ENCODE peak calls at places on chromosome 4, in six cellular contexts. A is IMR-90, E is H9, K is mesenchymal stem cell, N is neuronal stem cell, T is trophoblast cell. V is an unnamed sample.

GRCh38 chr4:10461091-10461849 is 4.0 kb upstream of the ZNF518B start:
- DNase-seq in A (peak), E (peak), K (peak), N (peak), T (peak), V (peak)

GRCh38 chr4:791201-791865 is 34.6 kb downstream of the CPLX1 start:
- DNase-seq in A (no peak), E (no peak), K (no peak), N (no peak), T (no peak), V (no peak)

GRCh38 chr4:166675411-166675810 is 558.9 kb downstream of the SPOCK3 start:
- DNase-seq in A (no peak), E (no peak), K (peak), N (no peak), T (no peak), V (no peak)

GRCh38 chr4:139665690-139666529 is at the start of gene MGST2:
- DNase-seq in A (peak), E (peak), K (peak), N (peak), T (peak), V (no peak)

GRCh38 chr4:123350191-123350544 is 46.4 kb upstream of the SPRY1 start:
- DNase-seq in A (no peak), E (peak), K (no peak), N (no peak), T (no peak), V (peak)

GRCh38 chr4:138866314-138866713 is 149.3 kb upstream of the NOCT start:
- DNase-seq in A (no peak), E (no peak), K (no peak), N (no peak), T (no peak), V (no peak)

GRCh38 chr4:151117371-151117962 is 18.0 kb downstream of the RPS3A start:
- DNase-seq in A (peak), E (peak), K (peak), N (peak), T (peak), V (no peak)

GRCh38 chr4:141575884-141576283 is 60.5 kb upstream of the IL15 start:
- DNase-seq in A (no peak), E (no peak), K (no peak), N (no peak), T (no peak), V (no peak)

GRCh38 chr4:176622251-176622968 is 170.3 kb downstream of the VEGFC start:
- DNase-seq in A (peak), E (no peak), K (peak), N (no peak), T (no peak), V (no peak)

GRCh38 chr4:2116687-2117400 is 57.7 kb downstream of the NAT8L start:
- DNase-seq in A (no peak), E (no peak), K (no peak), N (no peak), T (no peak), V (no peak)

GRCh38 chr4:17094209-17094608 is 195.8 kb upstream of the LDB2 start:
- DNase-seq in A (no peak), E (no peak), K (peak), N (no peak), T (no peak), V (no peak)

GRCh38 chr4:177281544-177281943 is 28.1 kb upstream of the NEIL3 start:
- DNase-seq in A (peak), E (no peak), K (peak), N (no peak), T (no peak), V (no peak)

GRCh38 chr4:52037730-52038108 is 380 bp downstream of the SGCB start:
- DNase-seq in A (peak), E (peak), K (peak), N (no peak), T (no peak), V (peak)

GRCh38 chr4:176467011-176467410 is 147.2 kb downstream of the SPCS3 start:
- DNase-seq in A (peak), E (no peak), K (no peak), N (no peak), T (no peak), V (no peak)

GRCh38 chr4:1354136-1354982 is 7.4 kb downstream of the UVSSA start:
- DNase-seq in A (no peak), E (peak), K (no peak), N (no peak), T (no peak), V (no peak)

GRCh38 chr4:113831469-113831868 is 69.9 kb upstream of the CAMK2D start:
- DNase-seq in A (no peak), E (no peak), K (no peak), N (no peak), T (no peak), V (no peak)

GRCh38 chr4:41452484-41453225 is 85.3 kb upstream of the LIMCH1 start:
- DNase-seq in A (no peak), E (no peak), K (no peak), N (no peak), T (no peak), V (no peak)

GRCh38 chr4:7981738-7982394 is 42.2 kb upstream of the AFAP1 start:
- DNase-seq in A (no peak), E (no peak), K (no peak), N (no peak), T (no peak), V (no peak)

GRCh38 chr4:96035727-96036126 is 195.8 kb downstream of the PDHA2 start:
- DNase-seq in A (no peak), E (no peak), K (peak), N (no peak), T (no peak), V (no peak)

GRCh38 chr4:74661427-74662171 is 132.7 kb downstream of the BTC start:
- DNase-seq in A (peak), E (no peak), K (peak), N (no peak), T (peak), V (no peak)

GRCh38 chr4:52588771-52589591 is 70.1 kb downstream of the USP46 start:
- DNase-seq in A (peak), E (no peak), K (peak), N (no peak), T (no peak), V (no peak)

GRCh38 chr4:6470502-6471302 is 1.7 kb downstream of the PPP2R2C start:
- DNase-seq in A (peak), E (peak), K (peak), N (no peak), T (no peak), V (peak)

GRCh38 chr4:26272654-26273307 is 48.0 kb upstream of the RBPJ start:
- DNase-seq in A (no peak), E (no peak), K (peak), N (no peak), T (no peak), V (no peak)

GRCh38 chr4:108828620-108829019 is 65.8 kb upstream of the ETNPPL start:
- DNase-seq in A (no peak), E (no peak), K (no peak), N (no peak), T (no peak), V (no peak)

GRCh38 chr4:113574636-113575103 is 186.9 kb downstream of the CAMK2D start:
- DNase-seq in A (peak), E (no peak), K (peak), N (no peak), T (no peak), V (no peak)

GRCh38 chr4:75841641-75842520 is 60.4 kb downstream of the PPEF2 start:
- DNase-seq in A (no peak), E (no peak), K (peak), N (no peak), T (no peak), V (no peak)

GRCh38 chr4:37675587-37676290 is 10.4 kb downstream of the RELL1 start:
- DNase-seq in A (no peak), E (no peak), K (no peak), N (no peak), T (no peak), V (no peak)

GRCh38 chr4:89142691-89143669 is 31.6 kb downstream of the TIGD2 start:
- DNase-seq in A (no peak), E (no peak), K (no peak), N (no peak), T (no peak), V (no peak)

GRCh38 chr4:81426770-81427604 is 44.7 kb downstream of the RASGEF1B start:
- DNase-seq in A (peak), E (no peak), K (no peak), N (peak), T (peak), V (no peak)

DNA sequence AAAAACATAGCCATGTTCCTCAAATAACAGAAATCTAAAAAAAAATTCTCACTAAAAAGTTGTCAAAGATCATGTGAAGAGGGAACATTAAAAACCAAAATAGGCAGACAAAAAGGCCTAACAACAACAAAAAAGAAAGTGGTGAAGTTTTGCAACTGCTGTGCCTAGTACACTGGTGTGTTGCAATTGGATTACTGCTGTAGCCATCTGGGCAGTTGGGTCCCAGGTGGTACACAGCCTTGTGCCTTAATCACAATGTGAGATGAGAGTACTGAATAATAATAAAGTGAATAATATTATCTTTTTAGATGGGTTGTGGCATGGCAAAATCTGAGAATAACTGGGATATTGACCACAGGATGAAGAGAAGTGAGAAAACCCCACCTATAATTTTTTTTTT is 12.0 kb downstream of the C4orf54 start:
- DNase-seq in A (no peak), E (no peak), K (no peak), N (no peak), T (no peak), V (no peak)
- H3K14ac ChIP-seq in A (no peak), E (no peak), K (no peak), N (no peak), T (no peak), V (no peak)

DNA sequence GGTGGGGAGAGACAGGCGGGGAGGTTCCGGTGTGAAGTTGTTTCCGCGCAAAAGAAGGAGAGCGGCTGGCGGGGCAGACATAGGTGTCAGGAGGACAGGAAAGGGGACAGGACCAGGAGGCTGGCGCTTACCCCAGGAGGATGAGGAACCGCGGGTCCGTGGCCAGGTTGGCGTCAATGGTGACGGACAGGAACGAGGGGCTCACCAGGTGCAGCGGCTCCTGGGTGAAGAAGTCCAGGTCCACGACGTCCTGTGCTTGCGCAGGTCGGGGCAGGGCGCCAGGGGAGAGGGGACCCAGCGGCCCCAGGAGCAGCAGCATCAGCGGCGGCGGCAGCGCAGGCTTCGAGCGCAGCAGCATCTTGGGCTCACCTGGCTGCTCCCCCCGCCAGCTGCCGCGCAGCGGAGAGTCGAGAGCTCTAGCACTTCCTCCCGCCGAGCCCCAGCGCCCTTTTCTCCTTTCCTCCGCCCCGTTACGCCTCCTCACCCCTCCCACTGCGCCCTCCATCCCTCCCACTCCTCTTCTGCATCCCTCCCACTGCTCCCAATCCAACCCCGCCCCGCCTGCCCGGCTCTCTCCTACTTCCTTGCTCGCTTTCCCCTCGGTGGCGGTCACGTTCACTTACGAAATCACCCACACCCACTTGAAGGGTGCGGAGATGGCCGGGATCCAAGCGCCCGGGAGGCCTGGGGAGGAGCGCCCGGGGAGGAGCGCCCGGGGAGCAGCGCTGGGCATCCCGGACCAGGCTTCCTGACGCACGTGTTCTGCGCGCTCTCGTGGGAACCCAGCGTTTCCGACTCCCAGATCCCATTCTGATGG is at the start of gene HPSE:
- DNase-seq in A (peak), E (peak), K (peak), N (peak), T (peak), V (peak)
- H3K14ac ChIP-seq in A (no peak), E (no peak), K (no peak), N (no peak), T (no peak), V (no peak)

GRCh38 chr4:168708108-168708507 is 211.3 kb downstream of the PALLD start:
- DNase-seq in A (peak), E (no peak), K (no peak), N (no peak), T (no peak), V (no peak)
- H3K14ac ChIP-seq in A (no peak), E (no peak), K (no peak), N (no peak), T (no peak), V (no peak)

GRCh38 chr4:170804930-170805329 is 715.2 kb upstream of the AADAT start:
- DNase-seq in A (no peak), E (no peak), K (no peak), N (no peak), T (no peak), V (no peak)

GRCh38 chr4:170805352-170805751 is 715.6 kb upstream of the AADAT start:
- DNase-seq in A (no peak), E (peak), K (no peak), N (no peak), T (no peak), V (no peak)

GRCh38 chr4:170801771-170802170 is 712.0 kb upstream of the AADAT start:
- DNase-seq in A (no peak), E (no peak), K (no peak), N (no peak), T (no peak), V (no peak)
- H3K14ac ChIP-seq in A (no peak), E (no peak), K (no peak), N (no peak), T (no peak), V (no peak)

V was measured in H1.